ENCODE peak calls at places on chromosomes 6 and 20, in seven cellular contexts. U is skeletal muscle cell; T is HS-27A; G is CD8-positive, alpha-beta memory T cell; R is left ventricle myocardium superior; K is A549; I is stomach. Q is an unnamed sample.

GRCh38 chr6:170297577-170298330 is 6.9 kb upstream of the DLL1 start:
- DNase-seq in K (no peak), R (no peak), I (no peak), G (no peak), T (no peak), U (no peak), Q (no peak)

GRCh38 chr6:28589952-28590340 is 64.3 kb downstream of the GPX5 start:
- DNase-seq in U (no peak), I (no peak), K (no peak), T (no peak), G (no peak), R (no peak), Q (no peak)

GRCh38 chr6:140360651-140361050 is 986.2 kb upstream of the CITED2 start:
- DNase-seq in K (no peak), G (no peak), T (no peak), U (no peak), R (no peak), I (no peak), Q (no peak)

GRCh38 chr6:85484941-85485340 is 35.1 kb downstream of the NT5E start:
- DNase-seq in T (no peak), U (no peak), K (no peak), I (no peak), G (no peak), R (no peak), Q (no peak)

GRCh38 chr20:62768234-62768814 is 27.9 kb upstream of the MRGBP start:
- DNase-seq in G (no peak), R (peak), T (no peak), U (no peak), I (no peak), K (no peak), Q (no peak)

GRCh38 chr20:58613061-58613854 is 37.8 kb upstream of the STX16 start:
- DNase-seq in R (no peak), I (no peak), T (no peak), K (no peak), U (no peak), G (no peak), Q (no peak)

GRCh38 chr6:17276766-17277165 is 4.4 kb upstream of the RBM24 start:
- DNase-seq in I (no peak), T (no peak), R (peak), K (no peak), G (no peak), U (no peak), Q (no peak)

GRCh38 chr20:8021541-8022269 is 2.1 kb upstream of the TMX4 start:
- DNase-seq in K (no peak), R (peak), G (no peak), U (no peak), I (no peak), T (no peak), Q (no peak)

GRCh38 chr6:37894585-37894984 is 75.1 kb downstream of the ZFAND3 start:
- DNase-seq in K (no peak), U (no peak), G (no peak), T (no peak), I (no peak), R (no peak), Q (no peak)

GRCh38 chr6:94278146-94278545 is 858.8 kb upstream of the EPHA7 start:
- DNase-seq in I (no peak), T (no peak), R (no peak), U (no peak), G (no peak), K (no peak), Q (no peak)

GRCh38 chr20:40073535-40074111 is 615.4 kb downstream of the MAFB start:
- DNase-seq in I (no peak), T (no peak), K (no peak), R (no peak), U (peak), G (no peak), Q (no peak)

GRCh38 chr6:6856538-6857523 is 250.9 kb upstream of the RREB1 start:
- DNase-seq in U (no peak), R (peak), T (no peak), G (no peak), I (peak), K (peak), Q (no peak)

GRCh38 chr20:39108746-39109145 is 146.6 kb downstream of the DHX35 start:
- DNase-seq in I (no peak), R (no peak), T (no peak), G (no peak), K (peak), U (no peak), Q (no peak)

GRCh38 chr6:127637830-127638229 is 60.9 kb downstream of the C6orf58 start:
- DNase-seq in G (no peak), K (no peak), R (no peak), U (no peak), T (no peak), I (no peak), Q (no peak)

GRCh38 chr20:3436864-3437574 is 29.6 kb upstream of the DNAAF9 start:
- DNase-seq in T (no peak), G (no peak), R (no peak), K (no peak), I (no peak), U (no peak), Q (no peak)

GRCh38 chr20:58131581-58132142 is 96.8 kb downstream of the ANKRD60 start:
- DNase-seq in K (peak), R (no peak), G (no peak), U (peak), T (peak), I (no peak), Q (no peak)

GRCh38 chr6:43687079-43687436 is 533 bp downstream of the MRPS18A start:
- DNase-seq in G (no peak), K (no peak), U (no peak), R (no peak), I (no peak), T (no peak), Q (no peak)

GRCh38 chr20:10603971-10604864 is 69.6 kb downstream of the JAG1 start:
- DNase-seq in T (peak), R (peak), U (peak), K (peak), I (no peak), G (no peak), Q (no peak)

GRCh38 chr6:5746392-5747140 is 260.2 kb downstream of the NRN1 start:
- DNase-seq in I (no peak), K (peak), G (no peak), R (peak), T (no peak), U (no peak), Q (no peak)

GRCh38 chr20:63342561-63343459 is 18.3 kb downstream of the CHRNA4 start:
- DNase-seq in G (no peak), I (no peak), U (no peak), T (no peak), R (peak), K (no peak), Q (no peak)

GRCh38 chr6:46453221-46453620 is 38.0 kb downstream of the RCAN2 start:
- DNase-seq in R (no peak), K (no peak), U (peak), T (no peak), I (no peak), G (no peak), Q (no peak)

GRCh38 chr6:157137501-157137900 is 185.8 kb downstream of the TMEM242 start:
- DNase-seq in R (no peak), I (no peak), G (no peak), U (no peak), K (no peak), T (no peak), Q (no peak)

GRCh38 chr20:50333856-50334255 is 143.2 kb downstream of the CEBPB start:
- DNase-seq in T (peak), U (peak), R (no peak), K (no peak), G (no peak), I (no peak), Q (no peak)

GRCh38 chr6:105388392-105388791 is 14.5 kb downstream of the PREP start:
- DNase-seq in U (no peak), T (no peak), R (no peak), G (no peak), K (no peak), I (no peak), Q (no peak)

GRCh38 chr20:44642203-44643153 is 9.0 kb downstream of the ADA start:
- DNase-seq in I (peak), U (peak), R (peak), G (peak), T (no peak), K (peak), Q (peak)

GRCh38 chr6:23659125-23659524 is 466.9 kb upstream of the NRSN1 start:
- DNase-seq in K (peak), G (no peak), I (no peak), T (no peak), R (no peak), U (no peak), Q (no peak)

GRCh38 chr20:9838378-9839295 is at the start of gene PAK5:
- DNase-seq in G (no peak), U (no peak), R (peak), T (no peak), K (peak), I (peak), Q (no peak)

GRCh38 chr20:48186447-48186846 is 401.2 kb upstream of the SULF2 start:
- DNase-seq in R (no peak), K (no peak), G (no peak), T (no peak), U (no peak), I (no peak), Q (no peak)

GRCh38 chr6:133894795-133895401 is 6.0 kb downstream of the TCF21 start:
- DNase-seq in R (no peak), G (no peak), U (no peak), I (no peak), K (peak), T (no peak), Q (no peak)

GRCh38 chr6:68689910-68690309 is 54.8 kb downstream of the ADGRB3 start:
- DNase-seq in U (peak), R (no peak), K (no peak), I (no peak), T (no peak), G (no peak), Q (no peak)

GRCh38 chr6:137926207-137926731 is 59.2 kb downstream of the TNFAIP3 start:
- DNase-seq in T (peak), G (no peak), I (no peak), U (peak), K (no peak), R (no peak), Q (no peak)

GRCh38 chr20:48763183-48764030 is 64.4 kb downstream of the PREX1 start:
- DNase-seq in I (no peak), U (no peak), G (no peak), T (no peak), K (no peak), R (peak), Q (no peak)

GRCh38 chr20:34582911-34583310 is 24.4 kb downstream of the MAP1LC3A start:
- DNase-seq in R (no peak), T (no peak), I (no peak), G (no peak), K (no peak), U (no peak), Q (no peak)

GRCh38 chr20:63441136-63441776 is 31.2 kb downstream of the KCNQ2 start:
- DNase-seq in I (no peak), T (no peak), G (no peak), U (no peak), R (no peak), K (no peak), Q (no peak)

GRCh38 chr6:5292154-5292553 is 30.8 kb downstream of the FARS2 start:
- DNase-seq in I (no peak), G (no peak), T (no peak), K (no peak), R (no peak), U (no peak), Q (no peak)

GRCh38 chr6:146282837-146283236 is 254.0 kb downstream of the GRM1 start:
- DNase-seq in K (no peak), G (no peak), R (no peak), T (no peak), U (no peak), I (no peak), Q (no peak)

GRCh38 chr6:169536446-169537170 is 165.2 kb downstream of the WDR27 start:
- DNase-seq in K (no peak), G (no peak), T (no peak), U (peak), I (no peak), R (no peak), Q (no peak)

Q was measured in T-helper 9 cell.